ENCODE peak calls at places on chromosomes 7 and 10, in ten cellular contexts. X is HT-29; L is progenitor cell of endocrine pancreas; B is CD8-positive, alpha-beta T cell; A is choroid plexus epithelial cell; Y is A673; T is sigmoid colon; S is heart left ventricle; R is LoVo; F is nephron progenitor cell. K is an unnamed sample.

GRCh38 chr10:77297370-77297692 is 340.3 kb downstream of the KCNMA1 start:
- DNase-seq in X (no peak), L (no peak), B (no peak), A (peak), Y (peak), T (no peak), S (no peak), R (no peak), F (no peak), K (no peak)

GRCh38 chr7:17105701-17106100 is 192.8 kb upstream of the AHR start:
- DNase-seq in X (no peak), L (no peak), B (no peak), A (peak), Y (no peak), T (no peak), S (no peak), R (no peak), F (no peak), K (no peak)

GRCh38 chr7:70706204-70706603 is 425.7 kb upstream of the GALNT17 start:
- DNase-seq in X (no peak), L (no peak), B (no peak), A (no peak), Y (no peak), T (no peak), S (no peak), R (no peak), F (no peak), K (no peak)

GRCh38 chr7:24970676-24971075 is 9.3 kb downstream of the OSBPL3 start:
- DNase-seq in X (no peak), L (no peak), B (no peak), A (peak), Y (no peak), T (no peak), S (no peak), R (peak), F (no peak), K (no peak)

GRCh38 chr7:25804154-25804553 is 347.8 kb upstream of the NFE2L3 start:
- DNase-seq in X (no peak), L (no peak), B (no peak), A (no peak), Y (no peak), T (no peak), S (no peak), R (no peak), F (no peak), K (no peak)

GRCh38 chr7:140079121-140079536 is 16.4 kb upstream of the PARP12 start:
- DNase-seq in X (peak), L (no peak), B (no peak), A (peak), Y (no peak), T (no peak), S (no peak), R (no peak), F (peak), K (no peak)

GRCh38 chr10:55628260-55628701 is 732.8 kb downstream of the ZWINT start:
- DNase-seq in X (no peak), L (peak), B (no peak), A (no peak), Y (peak), T (no peak), S (peak), R (no peak), F (peak), K (no peak)

GRCh38 chr10:74882831-74883230 is 56.4 kb downstream of the KAT6B start:
- DNase-seq in X (no peak), L (no peak), B (no peak), A (peak), Y (no peak), T (no peak), S (no peak), R (no peak), F (no peak), K (no peak)

GRCh38 chr7:158265743-158266080 is 321.9 kb downstream of the PTPRN2 start:
- DNase-seq in X (no peak), L (no peak), B (no peak), A (no peak), Y (no peak), T (peak), S (no peak), R (no peak), F (no peak), K (peak)

GRCh38 chr10:100728928-100729876 is 16.2 kb upstream of the PAX2 start:
- DNase-seq in X (peak), L (no peak), B (no peak), A (peak), Y (peak), T (no peak), S (no peak), R (peak), F (peak), K (no peak)

GRCh38 chr10:102870221-102870620 is 951 bp downstream of the AS3MT start:
- DNase-seq in X (no peak), L (no peak), B (no peak), A (no peak), Y (no peak), T (no peak), S (no peak), R (no peak), F (no peak), K (no peak)

GRCh38 chr10:113493943-113494342 is 58.9 kb upstream of the HABP2 start:
- DNase-seq in X (no peak), L (no peak), B (no peak), A (no peak), Y (no peak), T (no peak), S (no peak), R (peak), F (no peak), K (no peak)

GRCh38 chr7:34086064-34086463 is 180.7 kb downstream of the BMPER start:
- DNase-seq in X (no peak), L (no peak), B (no peak), A (no peak), Y (no peak), T (no peak), S (no peak), R (no peak), F (no peak), K (no peak)

GRCh38 chr10:91589015-91589655 is 43.7 kb downstream of the PPP1R3C start:
- DNase-seq in X (no peak), L (no peak), B (no peak), A (no peak), Y (no peak), T (peak), S (peak), R (no peak), F (peak), K (no peak)

GRCh38 chr7:3336042-3336665 is 35.1 kb downstream of the SDK1 start:
- DNase-seq in X (no peak), L (no peak), B (no peak), A (no peak), Y (no peak), T (no peak), S (no peak), R (no peak), F (no peak), K (no peak)

K was measured in mesenteric fat pad.